ENCODE peak calls at places on chromosomes 2 and 18, in four cellular contexts. U is hypothalamus; T is stimulated activated CD4-positive, alpha-beta T cell treated with anti-CD3 and anti-CD28 coated beads, TNF-alpha, amount 100 ng/mL, for 24 hours; M is G401. Q is an unnamed sample.

GRCh38 chr18:45402485-45403056 is 212.7 kb upstream of the SLC14A2 start:
- DNase-seq in T (no peak), U (no peak), M (no peak), Q (no peak)

GRCh38 chr2:22904126-22904684 is 480.8 kb upstream of the KLHL29 start:
- DNase-seq in T (no peak), M (peak), U (no peak), Q (no peak)

GRCh38 chr2:105950521-105951389 is 206.0 kb downstream of the NCK2 start:
- DNase-seq in T (no peak), U (no peak), M (no peak), Q (no peak)

GRCh38 chr2:144466637-144467036 is 53.3 kb downstream of the ZEB2 start:
- DNase-seq in M (no peak), U (peak), T (no peak), Q (no peak)

GRCh38 chr2:169080250-169081035 is 11.1 kb downstream of the DHRS9 start:
- DNase-seq in M (no peak), T (no peak), U (no peak), Q (no peak)

GRCh38 chr18:13813271-13813849 is 10.6 kb upstream of the MC5R start:
- DNase-seq in T (peak), M (peak), U (peak), Q (peak)

GRCh38 chr2:183996825-183997823 is 601.2 kb upstream of the ZNF804A start:
- DNase-seq in T (no peak), U (no peak), M (peak), Q (no peak)

GRCh38 chr2:141021109-141021508 is 1109.7 kb downstream of the LRP1B start:
- DNase-seq in T (no peak), M (no peak), U (no peak), Q (no peak)

GRCh38 chr2:73983322-73984202 is 1.1 kb upstream of the TET3 start:
- DNase-seq in U (no peak), T (no peak), M (peak), Q (no peak)

GRCh38 chr18:43481069-43481468 is 203.8 kb upstream of the SYT4 start:
- DNase-seq in U (no peak), T (no peak), M (no peak), Q (no peak)

GRCh38 chr18:51516478-51517038 is 319.1 kb upstream of the MEX3C start:
- DNase-seq in T (no peak), M (no peak), U (no peak), Q (no peak)

GRCh38 chr2:111667542-111668273 is 216.3 kb downstream of the ANAPC1 start:
- DNase-seq in M (peak), U (no peak), T (no peak), Q (no peak)

GRCh38 chr2:206784559-206785353 is 19.4 kb downstream of the FASTKD2 start:
- DNase-seq in T (no peak), M (no peak), U (no peak), Q (no peak)

GRCh38 chr2:74436804-74437695 is 4.7 kb downstream of the RTKN start:
- DNase-seq in T (no peak), M (no peak), U (no peak), Q (no peak)

GRCh38 chr18:30927517-30928075 is 114.9 kb downstream of the DSC3 start:
- DNase-seq in T (no peak), M (no peak), U (no peak), Q (no peak)

GRCh38 chr18:12492907-12493306 is 85.2 kb downstream of the PRELID3A start:
- DNase-seq in T (no peak), M (no peak), U (no peak), Q (no peak)

GRCh38 chr2:130967020-130967495 is 126.2 kb downstream of the FAM168B start:
- DNase-seq in M (no peak), U (no peak), T (no peak), Q (no peak)

GRCh38 chr18:12948055-12948804 is 419 bp downstream of the SEH1L start:
- DNase-seq in T (peak), U (peak), M (peak), Q (peak)

GRCh38 chr2:187529977-187530721 is 24.1 kb downstream of the TFPI start:
- DNase-seq in M (no peak), T (no peak), U (no peak), Q (no peak)

GRCh38 chr18:28149810-28150420 is 27.0 kb downstream of the CDH2 start:
- DNase-seq in T (no peak), U (no peak), M (peak), Q (no peak)

GRCh38 chr2:171522057-171522803 is at the start of gene CYBRD1:
- DNase-seq in M (peak), T (no peak), U (peak), Q (no peak)

GRCh38 chr2:207163053-207163814 is 2.5 kb downstream of the KLF7 start:
- DNase-seq in T (no peak), U (no peak), M (peak), Q (no peak)

GRCh38 chr2:141565597-141565996 is 565.2 kb downstream of the LRP1B start:
- DNase-seq in M (no peak), T (no peak), U (no peak), Q (no peak)

GRCh38 chr2:234957533-234958135 is 5.8 kb downstream of the SH3BP4 start:
- DNase-seq in T (no peak), U (no peak), M (no peak), Q (no peak)

GRCh38 chr2:70926042-70926441 is 9.7 kb upstream of the ATP6V1B1 start:
- DNase-seq in T (no peak), U (no peak), M (no peak), Q (no peak)

GRCh38 chr2:63613391-63613901 is 24.7 kb downstream of the MDH1 start:
- DNase-seq in M (no peak), T (no peak), U (no peak), Q (no peak)

GRCh38 chr2:217445726-217446125 is 557.1 kb downstream of the TNS1 start:
- DNase-seq in M (no peak), U (no peak), T (no peak), Q (no peak)

GRCh38 chr2:172817411-172817810 is 81.8 kb downstream of the RAPGEF4 start:
- DNase-seq in U (no peak), M (no peak), T (no peak), Q (no peak)

GRCh38 chr2:69113627-69114026 is 100.6 kb downstream of the ANTXR1 start:
- DNase-seq in U (no peak), T (no peak), M (no peak), Q (no peak)

GRCh38 chr2:10157293-10157692 is 34.8 kb downstream of the RRM2 start:
- DNase-seq in T (no peak), U (no peak), M (no peak), Q (no peak)

GRCh38 chr2:64919261-64919660 is 69.9 kb upstream of the SLC1A4 start:
- DNase-seq in M (no peak), U (no peak), T (no peak), Q (no peak)